ENCODE peak calls at places on chromosome 13, in six cellular contexts. P is fibroblast of the aortic adventitia, Y is OCI-LY7, M is mucosa of descending colon, K is progenitor cell of endocrine pancreas, A is activated B cell treated with CpG ODN at 0.5 μM for 24 hours. V is an unnamed sample.

GRCh38 chr13:113996912-113997745 is 23.3 kb upstream of the C13orf46 start:
- DNase-seq in P (no peak), Y (no peak), M (peak), K (no peak), A (no peak), V (no peak)

GRCh38 chr13:37540228-37540627 is 58.3 kb downstream of the POSTN start:
- DNase-seq in P (peak), Y (no peak), M (no peak), K (no peak), A (no peak), V (no peak)

GRCh38 chr13:33286143-33286542 is 588 bp upstream of the STARD13 start:
- DNase-seq in P (peak), Y (no peak), M (no peak), K (no peak), A (no peak), V (no peak)

GRCh38 chr13:24727731-24728601 is 36.0 kb upstream of the RNF17 start:
- DNase-seq in P (peak), Y (peak), M (no peak), K (no peak), A (no peak), V (peak)

GRCh38 chr13:112699318-112699918 is 9.6 kb downstream of the ATP11A start:
- DNase-seq in P (no peak), Y (no peak), M (no peak), K (no peak), A (no peak), V (no peak)

GRCh38 chr13:97268772-97269171 is 46.6 kb downstream of the MBNL2 start:
- DNase-seq in P (no peak), Y (no peak), M (no peak), K (no peak), A (no peak), V (no peak)

GRCh38 chr13:43959291-43959690 is 79.6 kb downstream of the LACC1 start:
- DNase-seq in P (no peak), Y (no peak), M (no peak), K (no peak), A (no peak), V (no peak)

GRCh38 chr13:114161644-114162532 is 17.2 kb upstream of the CFAP97D2 start:
- DNase-seq in P (no peak), Y (no peak), M (peak), K (no peak), A (no peak), V (no peak)

GRCh38 chr13:102812616-102813287 is 13.8 kb downstream of the BIVM start:
- DNase-seq in P (peak), Y (no peak), M (no peak), K (no peak), A (no peak), V (no peak)

DNA sequence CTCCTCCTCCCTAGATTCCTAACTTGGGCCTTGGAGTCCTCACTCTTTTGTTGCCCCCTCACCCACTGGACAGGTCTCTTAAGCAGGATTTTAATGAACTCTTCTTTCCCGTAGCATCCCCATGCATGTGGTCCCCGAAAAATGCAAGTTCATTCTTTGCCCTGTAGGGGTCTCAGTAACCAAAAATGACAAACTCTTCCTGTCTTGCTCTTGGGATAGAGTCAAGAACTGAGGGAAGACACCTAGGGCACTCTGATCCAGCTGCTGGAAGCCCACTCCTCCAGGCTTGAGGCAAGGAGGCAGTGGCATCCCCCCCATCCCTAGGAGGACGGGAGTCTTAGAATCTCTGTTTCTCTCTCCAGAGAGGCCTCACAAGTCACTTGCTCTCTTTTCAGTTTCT is 987.0 kb downstream of the DIAPH3 start:
- DNase-seq in P (no peak), Y (peak), M (no peak), K (no peak), A (no peak), V (no peak)
- TF ChIP-seq CTCF in P (no peak), Y (peak), M (no peak), K (no peak), A (no peak), V (peak)

DNA sequence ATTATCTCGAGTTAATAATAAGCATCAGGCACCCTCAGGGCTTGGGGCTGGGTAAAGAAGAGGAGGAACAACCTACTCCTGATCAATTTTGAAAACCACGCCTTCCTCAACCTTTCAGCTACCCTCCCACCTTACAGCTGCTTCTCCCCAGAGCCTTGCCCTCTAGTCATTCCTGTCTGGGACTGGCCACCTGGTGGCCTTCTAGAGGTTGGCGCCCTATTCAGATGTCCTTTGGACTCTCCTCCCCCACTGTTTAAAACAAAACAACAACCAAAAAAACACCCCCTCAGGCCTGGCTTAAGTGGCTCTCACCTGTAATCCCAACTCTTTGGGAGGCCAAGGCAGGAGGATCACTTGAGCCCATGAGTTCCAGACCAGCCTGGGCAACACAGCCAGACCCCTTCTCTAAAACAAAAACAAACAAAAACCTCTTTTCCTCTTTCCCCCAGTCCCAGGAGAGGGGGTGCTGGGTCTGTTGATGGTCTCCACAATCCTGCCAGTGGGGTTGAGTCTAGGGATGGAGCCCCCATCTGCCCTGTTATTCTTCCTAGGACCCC is 62.3 kb downstream of the CCDC70 start:
- DNase-seq in P (no peak), Y (no peak), M (no peak), K (no peak), A (no peak), V (no peak)
- TF ChIP-seq CTCF in P (peak), Y (no peak), M (no peak), K (peak), A (no peak), V (peak)

GRCh38 chr13:99935772-99936171 is 35.8 kb downstream of the ZIC5 start:
- DNase-seq in P (no peak), Y (no peak), M (no peak), K (no peak), A (no peak), V (no peak)
- TF ChIP-seq CTCF in P (no peak), Y (peak), M (no peak), K (no peak), A (no peak), V (no peak)

DNA sequence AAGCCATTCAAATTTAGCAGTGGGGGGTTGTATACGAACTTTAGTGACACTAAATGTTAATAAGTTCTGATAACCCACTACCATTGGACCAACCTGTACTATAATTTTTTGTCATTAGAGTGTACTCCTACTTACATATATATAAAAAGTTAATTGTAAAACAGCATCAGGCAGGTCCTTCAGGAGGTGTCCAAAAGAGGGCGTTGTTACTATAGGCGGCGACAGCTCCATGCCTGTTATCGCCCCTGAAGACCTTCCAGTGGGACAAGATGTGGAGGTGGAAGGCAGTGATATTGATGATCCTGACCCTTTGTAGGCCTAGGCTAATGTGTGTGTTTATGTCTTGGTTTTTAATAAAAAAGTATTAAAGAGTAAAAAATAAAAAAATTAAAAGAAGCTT is 27.5 kb downstream of the SPRYD7 start:
- DNase-seq in P (no peak), Y (peak), M (no peak), K (no peak), A (no peak), V (no peak)
- TF ChIP-seq CTCF in P (no peak), Y (peak), M (no peak), K (peak), A (no peak), V (no peak)

DNA sequence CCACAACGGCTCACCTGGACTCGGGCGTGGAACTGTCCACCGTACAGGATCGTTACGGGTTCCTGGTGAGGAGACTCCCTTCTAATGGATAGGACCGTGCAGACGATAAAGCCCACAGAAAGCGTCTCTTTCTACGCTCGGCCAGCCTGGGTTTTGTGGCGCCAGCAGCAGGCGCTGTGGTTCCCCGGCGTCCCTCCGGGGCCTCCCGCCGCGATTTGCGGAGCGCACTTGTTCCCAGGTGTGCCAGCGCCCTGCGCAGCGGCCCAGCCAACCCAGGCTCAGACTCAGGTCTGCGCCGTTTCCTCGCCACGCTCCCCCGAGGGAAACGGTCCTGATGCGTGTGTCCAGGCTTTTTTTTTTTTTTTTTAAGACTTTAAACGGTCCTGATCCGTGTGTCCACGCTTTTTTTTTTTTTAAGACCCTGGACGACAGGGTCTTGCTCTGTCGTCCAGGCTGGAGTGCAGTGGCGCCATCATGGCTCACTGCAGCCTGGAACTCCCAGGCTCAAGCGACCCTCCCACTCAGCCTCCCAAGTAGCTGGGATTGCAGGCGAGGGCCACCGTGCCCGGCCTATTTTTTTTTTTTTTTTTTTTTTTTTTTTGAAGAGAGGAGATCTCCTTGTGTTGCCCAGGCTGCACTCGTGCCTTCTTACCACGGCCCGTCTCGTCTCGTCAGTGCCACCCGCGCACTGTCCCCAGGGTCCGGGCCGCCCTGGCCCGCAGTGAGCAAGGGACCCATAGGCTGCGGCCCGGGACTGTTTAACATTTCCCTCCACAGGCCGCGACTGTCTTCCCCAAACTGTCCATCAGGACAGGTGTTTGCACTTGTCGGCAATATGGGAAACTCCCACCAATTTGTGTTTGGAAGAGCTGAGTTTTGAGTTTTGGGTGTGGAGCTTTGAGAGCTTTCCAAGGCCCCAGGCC is 23.8 kb downstream of the GJA3 start:
- DNase-seq in P (no peak), Y (no peak), M (no peak), K (peak), A (no peak), V (peak)
- TF ChIP-seq CTCF in P (peak), Y (no peak), M (no peak), K (peak), A (no peak), V (peak)

GRCh38 chr13:70964124-70964523 is 855.9 kb upstream of the KLHL1 start:
- DNase-seq in P (no peak), Y (no peak), M (no peak), K (no peak), A (no peak), V (no peak)
- TF ChIP-seq CTCF in P (no peak), Y (peak), M (no peak), K (peak), A (no peak), V (peak)

GRCh38 chr13:45473627-45474026 is 8.9 kb downstream of the COG3 start:
- DNase-seq in P (no peak), Y (peak), M (no peak), K (no peak), A (no peak), V (no peak)
- TF ChIP-seq CTCF in P (no peak), Y (peak), M (no peak), K (peak), A (no peak), V (peak)

V was measured in neural crest cell.